ENCODE peak calls at places on chromosomes 13 and 19, in six cellular contexts. A is aorta, D is AG04450, R is germinal center, G is astrocyte of the cerebellum, Z is dermis blood vessel endothelial cell. H is an unnamed sample.

GRCh38 chr19:13366529-13367143 is 139.6 kb downstream of the CACNA1A start:
- DNase-seq in A (no peak), G (peak), Z (peak), R (no peak), D (no peak), H (no peak)

GRCh38 chr13:76663941-76664340 is 222.3 kb downstream of the KCTD12 start:
- DNase-seq in R (no peak), A (no peak), D (no peak), Z (no peak), G (no peak), H (no peak)

GRCh38 chr19:18769989-18770528 is 21.0 kb downstream of the COMP start:
- DNase-seq in G (no peak), R (no peak), A (no peak), Z (no peak), D (no peak), H (no peak)

GRCh38 chr19:45231891-45232290 is 13.3 kb downstream of the EXOC3L2 start:
- DNase-seq in G (no peak), D (no peak), R (no peak), A (no peak), Z (no peak), H (no peak)

GRCh38 chr19:41327076-41327475 is 17.1 kb downstream of the CCDC97 start:
- DNase-seq in Z (no peak), R (no peak), D (no peak), G (no peak), A (no peak), H (no peak)

GRCh38 chr19:19111138-19111835 is 27.0 kb downstream of the TMEM161A start:
- DNase-seq in A (no peak), Z (no peak), D (no peak), G (no peak), R (no peak), H (no peak)

GRCh38 chr13:40470665-40471064 is 195.8 kb downstream of the FOXO1 start:
- DNase-seq in A (no peak), G (no peak), D (no peak), R (no peak), Z (peak), H (no peak)

GRCh38 chr13:113349050-113349449 is 14.9 kb downstream of the GRTP1 start:
- DNase-seq in Z (no peak), R (no peak), D (no peak), G (no peak), A (no peak), H (no peak)

GRCh38 chr13:43153436-43154082 is 130.2 kb downstream of the DNAJC15 start:
- DNase-seq in R (no peak), G (peak), D (peak), Z (no peak), A (no peak), H (peak)

GRCh38 chr19:35048911-35049411 is 7.4 kb downstream of the HPN start:
- DNase-seq in D (no peak), Z (no peak), A (no peak), G (no peak), R (no peak), H (no peak)

GRCh38 chr13:40217675-40218074 is 448.8 kb downstream of the FOXO1 start:
- DNase-seq in A (no peak), D (no peak), R (no peak), Z (no peak), G (no peak), H (no peak)

GRCh38 chr19:35742121-35742724 is at the start of gene IGFLR1:
- DNase-seq in Z (no peak), G (no peak), A (peak), R (peak), D (no peak), H (no peak)

GRCh38 chr19:50974702-50975555 is 5.5 kb upstream of the KLK6 start:
- DNase-seq in G (no peak), R (no peak), A (no peak), D (no peak), Z (no peak), H (no peak)

GRCh38 chr13:99606322-99607089 is 105.2 kb downstream of the TM9SF2 start:
- DNase-seq in R (peak), A (peak), Z (peak), D (peak), G (peak), H (no peak)

H was measured in smooth muscle cell of the brain vasculature.